ENCODE peak calls at places on chromosomes 2 and 18, in four cellular contexts. One of them, this sample, is unnamed.

GRCh38 chr2:113406114-113406513 is 31.4 kb upstream of the ZNG1B start:
- DNase-seq in WERI-Rb-1: peak; percentile 82
- DNase-seq in epithelial cell of esophagus: no peak
- DNase-seq in GM06990: peak; percentile 36
- DNase-seq in this sample: peak; percentile 54

GRCh38 chr2:205650450-205650849 is 31.9 kb upstream of the NRP2 start:
- DNase-seq in WERI-Rb-1: no peak
- DNase-seq in epithelial cell of esophagus: peak; percentile 89
- DNase-seq in GM06990: no peak
- DNase-seq in this sample: no peak

GRCh38 chr18:56382541-56382940 is 255.9 kb downstream of the TXNL1 start:
- DNase-seq in WERI-Rb-1: no peak
- DNase-seq in epithelial cell of esophagus: no peak
- DNase-seq in GM06990: no peak
- DNase-seq in this sample: no peak

GRCh38 chr2:109370399-109370990 is 241.5 kb downstream of the SH3RF3 start:
- DNase-seq in WERI-Rb-1: no peak
- DNase-seq in epithelial cell of esophagus: no peak
- DNase-seq in GM06990: no peak
- DNase-seq in this sample: no peak

GRCh38 chr18:48627216-48627615 is 88.4 kb downstream of the CTIF start:
- DNase-seq in WERI-Rb-1: no peak
- DNase-seq in epithelial cell of esophagus: peak; percentile 56
- DNase-seq in GM06990: no peak
- DNase-seq in this sample: no peak

GRCh38 chr18:67776929-67777328 is 260.4 kb upstream of the DSEL start:
- DNase-seq in WERI-Rb-1: no peak
- DNase-seq in epithelial cell of esophagus: peak; percentile 46
- DNase-seq in GM06990: no peak
- DNase-seq in this sample: no peak

GRCh38 chr2:36544638-36545338 is 53.2 kb downstream of the FEZ2 start:
- DNase-seq in WERI-Rb-1: no peak
- DNase-seq in epithelial cell of esophagus: peak; percentile 11
- DNase-seq in GM06990: no peak
- DNase-seq in this sample: no peak

GRCh38 chr2:238290079-238290478 is 1.7 kb upstream of the PER2 start:
- DNase-seq in WERI-Rb-1: peak; percentile 38
- DNase-seq in epithelial cell of esophagus: peak; percentile 100
- DNase-seq in GM06990: no peak
- DNase-seq in this sample: peak; percentile 50

GRCh38 chr2:123993728-123994323 is 31.3 kb upstream of the CNTNAP5 start:
- DNase-seq in WERI-Rb-1: peak; percentile 40
- DNase-seq in epithelial cell of esophagus: peak; percentile 55
- DNase-seq in GM06990: no peak
- DNase-seq in this sample: peak; percentile 26

GRCh38 chr2:204611764-204612163 is 66.5 kb downstream of the PARD3B start:
- DNase-seq in WERI-Rb-1: no peak
- DNase-seq in epithelial cell of esophagus: no peak
- DNase-seq in GM06990: no peak
- DNase-seq in this sample: no peak

GRCh38 chr18:28999711-29000110 is 822.8 kb upstream of the CDH2 start:
- DNase-seq in WERI-Rb-1: no peak
- DNase-seq in epithelial cell of esophagus: no peak
- DNase-seq in GM06990: no peak
- DNase-seq in this sample: no peak

GRCh38 chr18:28995319-28995718 is 818.4 kb upstream of the CDH2 start:
- DNase-seq in WERI-Rb-1: peak; percentile 10
- DNase-seq in epithelial cell of esophagus: peak; percentile 29
- DNase-seq in GM06990: no peak
- DNase-seq in this sample: no peak
- TF ChIP-seq CTCF in WERI-Rb-1: no peak
- TF ChIP-seq CTCF in epithelial cell of esophagus: peak; percentile 51
- TF ChIP-seq CTCF in GM06990: no peak
- TF ChIP-seq CTCF in this sample: no peak

GRCh38 chr2:68357608-68358337 is 7.3 kb upstream of the PLEK start:
- DNase-seq in WERI-Rb-1: peak; percentile 77
- DNase-seq in epithelial cell of esophagus: peak; percentile 74
- DNase-seq in GM06990: no peak
- DNase-seq in this sample: peak; percentile 78
- TF ChIP-seq CTCF in WERI-Rb-1: peak; percentile 91
- TF ChIP-seq CTCF in epithelial cell of esophagus: peak; percentile 52
- TF ChIP-seq CTCF in GM06990: peak; percentile 70
- TF ChIP-seq CTCF in this sample: peak; percentile 69

GRCh38 chr2:75710577-75711253 is at the start of gene GCFC2:
- DNase-seq in WERI-Rb-1: peak; percentile 93
- DNase-seq in epithelial cell of esophagus: peak; percentile 87
- DNase-seq in GM06990: peak; percentile 93
- DNase-seq in this sample: peak; percentile 95
- TF ChIP-seq CTCF in WERI-Rb-1: peak; percentile 53
- TF ChIP-seq CTCF in epithelial cell of esophagus: peak; percentile 29
- TF ChIP-seq CTCF in GM06990: peak; percentile 41
- TF ChIP-seq CTCF in this sample: peak; percentile 48

GRCh38 chr2:222903234-222904220 is 42.7 kb downstream of the ACSL3 start:
- DNase-seq in WERI-Rb-1: peak; percentile 25
- DNase-seq in epithelial cell of esophagus: peak; percentile 65
- DNase-seq in GM06990: no peak
- DNase-seq in this sample: peak; percentile 69

GRCh38 chr2:222909276-222909675 is 48.4 kb downstream of the ACSL3 start:
- DNase-seq in WERI-Rb-1: no peak
- DNase-seq in epithelial cell of esophagus: no peak
- DNase-seq in GM06990: no peak
- DNase-seq in this sample: no peak

GRCh38 chr2:222907790-222908431 is 47.1 kb downstream of the ACSL3 start:
- DNase-seq in WERI-Rb-1: no peak
- DNase-seq in epithelial cell of esophagus: no peak
- DNase-seq in GM06990: no peak
- DNase-seq in this sample: no peak

GRCh38 chr2:222904557-222905258 is 43.9 kb downstream of the ACSL3 start:
- DNase-seq in WERI-Rb-1: no peak
- DNase-seq in epithelial cell of esophagus: peak; percentile 32
- DNase-seq in GM06990: no peak
- DNase-seq in this sample: no peak

DNA sequence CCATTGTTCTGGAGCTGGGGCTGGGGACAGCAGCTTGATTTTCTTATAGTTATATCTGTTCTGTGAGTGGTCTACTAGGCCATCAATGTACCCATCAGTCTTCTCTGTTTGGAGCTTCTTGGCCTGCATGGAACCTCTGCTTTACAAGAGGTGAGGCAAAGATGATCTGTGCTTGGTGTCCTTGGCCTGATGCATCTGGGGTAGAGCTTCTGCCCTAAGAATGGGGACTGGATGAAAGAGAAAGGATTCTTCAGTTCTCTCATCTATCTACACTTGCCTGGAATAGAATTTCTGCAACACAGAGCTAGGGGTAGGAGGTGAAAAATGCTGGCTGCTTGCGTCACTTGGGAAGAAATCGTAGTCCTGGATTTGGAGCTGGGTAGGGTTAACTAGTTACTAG is 46.2 kb downstream of the ACSL3 start:
- DNase-seq in WERI-Rb-1: no peak
- DNase-seq in epithelial cell of esophagus: no peak
- DNase-seq in GM06990: no peak
- DNase-seq in this sample: no peak
- TF ChIP-seq CTCF in WERI-Rb-1: no peak
- TF ChIP-seq CTCF in epithelial cell of esophagus: no peak
- TF ChIP-seq CTCF in GM06990: no peak
- TF ChIP-seq CTCF in this sample: no peak

DNA sequence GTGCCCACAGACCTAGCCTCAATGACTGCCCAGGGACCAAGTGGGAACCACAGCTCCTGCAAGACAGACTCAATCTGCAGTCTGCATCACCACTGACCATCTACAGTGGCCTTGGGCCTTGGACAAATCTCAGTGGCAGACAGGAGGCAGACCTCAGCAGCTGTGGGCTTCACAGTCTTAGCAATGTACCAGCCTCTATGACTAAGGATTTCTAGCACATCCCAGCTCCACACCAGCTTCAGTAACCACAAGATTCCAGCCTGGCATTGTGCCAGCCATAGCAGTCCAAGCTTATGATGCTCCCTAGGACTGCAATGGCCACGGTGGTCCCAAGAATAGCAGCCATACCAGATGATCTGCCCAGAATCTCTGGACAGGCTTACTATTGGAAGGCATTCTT is 19.6 kb upstream of the WDR75 start:
- DNase-seq in WERI-Rb-1: no peak
- DNase-seq in epithelial cell of esophagus: peak; percentile 65
- DNase-seq in GM06990: no peak
- DNase-seq in this sample: no peak
- TF ChIP-seq CTCF in WERI-Rb-1: no peak
- TF ChIP-seq CTCF in epithelial cell of esophagus: no peak
- TF ChIP-seq CTCF in GM06990: no peak
- TF ChIP-seq CTCF in this sample: no peak

GRCh38 chr18:3885209-3885792 is 435.3 kb downstream of the TGIF1 start:
- DNase-seq in WERI-Rb-1: no peak
- DNase-seq in epithelial cell of esophagus: no peak
- DNase-seq in GM06990: no peak
- DNase-seq in this sample: peak; percentile 26
- TF ChIP-seq CTCF in WERI-Rb-1: peak; percentile 21
- TF ChIP-seq CTCF in epithelial cell of esophagus: no peak
- TF ChIP-seq CTCF in GM06990: peak; percentile 18
- TF ChIP-seq CTCF in this sample: peak; percentile 21

GRCh38 chr2:178197791-178198190 is 3.5 kb downstream of the OSBPL6 start:
- DNase-seq in WERI-Rb-1: no peak
- DNase-seq in epithelial cell of esophagus: no peak
- DNase-seq in GM06990: no peak
- DNase-seq in this sample: no peak

GRCh38 chr2:178195390-178196166 is 1.3 kb downstream of the OSBPL6 start:
- DNase-seq in WERI-Rb-1: peak; percentile 80
- DNase-seq in epithelial cell of esophagus: no peak
- DNase-seq in GM06990: no peak
- DNase-seq in this sample: no peak

GRCh38 chr2:178193496-178193822 is 853 bp upstream of the OSBPL6 start:
- DNase-seq in WERI-Rb-1: no peak
- DNase-seq in epithelial cell of esophagus: no peak
- DNase-seq in GM06990: no peak
- DNase-seq in this sample: no peak

GRCh38 chr2:178193823-178194599 is at the start of gene OSBPL6:
- DNase-seq in WERI-Rb-1: peak; percentile 83
- DNase-seq in epithelial cell of esophagus: peak; percentile 93
- DNase-seq in GM06990: peak; percentile 82
- DNase-seq in this sample: peak; percentile 82

DNA sequence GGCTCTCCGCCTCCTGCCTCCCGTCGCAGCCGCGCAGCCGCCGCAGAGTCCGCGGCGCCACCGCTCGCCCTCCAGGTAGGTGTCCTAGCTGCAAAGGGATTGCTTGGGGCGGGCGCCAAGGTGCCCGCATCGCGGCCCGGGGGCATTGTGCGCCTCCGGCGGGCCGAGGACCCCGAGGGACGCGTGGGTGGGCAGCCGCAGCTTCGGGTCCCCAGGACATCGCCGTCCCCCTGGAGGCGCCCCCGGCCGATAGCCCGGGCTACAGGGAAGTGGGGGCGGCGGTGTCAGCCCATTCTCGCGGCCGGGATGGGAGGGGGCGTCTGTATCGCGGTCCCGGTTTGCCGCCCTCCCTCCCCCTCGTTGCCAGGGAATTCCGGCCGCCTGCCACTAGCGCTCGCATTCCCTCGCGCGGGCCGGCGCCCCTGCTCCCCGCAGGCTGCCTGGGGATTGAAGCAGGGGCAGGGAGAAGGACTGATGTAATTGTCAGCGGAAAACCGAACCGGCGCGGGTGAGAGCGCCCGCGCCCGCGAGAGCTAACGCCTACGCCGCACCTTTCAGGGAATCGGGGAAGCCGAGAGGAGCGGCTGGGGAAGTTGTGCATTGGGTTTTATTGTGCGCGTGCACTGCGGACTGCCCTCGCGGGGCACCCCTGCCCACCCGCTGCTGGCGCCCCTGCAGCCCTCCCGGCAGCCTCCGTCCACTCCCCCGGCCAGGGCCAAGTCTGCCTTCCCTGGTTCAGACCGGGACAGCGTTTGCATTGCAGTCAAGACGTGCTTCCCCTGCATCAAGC is 483 bp downstream of the OSBPL6 start:
- DNase-seq in WERI-Rb-1: peak; percentile 48
- DNase-seq in epithelial cell of esophagus: peak; percentile 67
- DNase-seq in GM06990: peak; percentile 26
- DNase-seq in this sample: peak; percentile 7
- TF ChIP-seq CTCF in WERI-Rb-1: no peak
- TF ChIP-seq CTCF in epithelial cell of esophagus: no peak
- TF ChIP-seq CTCF in GM06990: no peak
- TF ChIP-seq CTCF in this sample: no peak

GRCh38 chr2:145016711-145017110 is 496.8 kb upstream of the ZEB2 start:
- DNase-seq in WERI-Rb-1: no peak
- DNase-seq in epithelial cell of esophagus: no peak
- DNase-seq in GM06990: no peak
- DNase-seq in this sample: no peak
- TF ChIP-seq CTCF in WERI-Rb-1: no peak
- TF ChIP-seq CTCF in epithelial cell of esophagus: no peak
- TF ChIP-seq CTCF in GM06990: no peak
- TF ChIP-seq CTCF in this sample: no peak

GRCh38 chr18:3297025-3297984 is 35.4 kb downstream of the MYL12B start:
- DNase-seq in WERI-Rb-1: peak; percentile 95
- DNase-seq in epithelial cell of esophagus: peak; percentile 95
- DNase-seq in GM06990: peak; percentile 74
- DNase-seq in this sample: peak; percentile 95
- TF ChIP-seq CTCF in WERI-Rb-1: peak; percentile 93
- TF ChIP-seq CTCF in epithelial cell of esophagus: peak; percentile 85
- TF ChIP-seq CTCF in GM06990: peak; percentile 96
- TF ChIP-seq CTCF in this sample: peak; percentile 98

GRCh38 chr2:178521304-178522150 is 41.3 kb downstream of the PLEKHA3 start:
- DNase-seq in WERI-Rb-1: no peak
- DNase-seq in epithelial cell of esophagus: no peak
- DNase-seq in GM06990: no peak
- DNase-seq in this sample: no peak

GRCh38 chr2:178527592-178527991 is 47.3 kb downstream of the PLEKHA3 start:
- DNase-seq in WERI-Rb-1: no peak
- DNase-seq in epithelial cell of esophagus: no peak
- DNase-seq in GM06990: no peak
- DNase-seq in this sample: no peak

GRCh38 chr2:178526256-178526655 is 46.0 kb downstream of the PLEKHA3 start:
- DNase-seq in WERI-Rb-1: no peak
- DNase-seq in epithelial cell of esophagus: no peak
- DNase-seq in GM06990: no peak
- DNase-seq in this sample: no peak

GRCh38 chr2:178523596-178524134 is 43.4 kb downstream of the PLEKHA3 start:
- DNase-seq in WERI-Rb-1: no peak
- DNase-seq in epithelial cell of esophagus: peak; percentile 1
- DNase-seq in GM06990: no peak
- DNase-seq in this sample: no peak

DNA sequence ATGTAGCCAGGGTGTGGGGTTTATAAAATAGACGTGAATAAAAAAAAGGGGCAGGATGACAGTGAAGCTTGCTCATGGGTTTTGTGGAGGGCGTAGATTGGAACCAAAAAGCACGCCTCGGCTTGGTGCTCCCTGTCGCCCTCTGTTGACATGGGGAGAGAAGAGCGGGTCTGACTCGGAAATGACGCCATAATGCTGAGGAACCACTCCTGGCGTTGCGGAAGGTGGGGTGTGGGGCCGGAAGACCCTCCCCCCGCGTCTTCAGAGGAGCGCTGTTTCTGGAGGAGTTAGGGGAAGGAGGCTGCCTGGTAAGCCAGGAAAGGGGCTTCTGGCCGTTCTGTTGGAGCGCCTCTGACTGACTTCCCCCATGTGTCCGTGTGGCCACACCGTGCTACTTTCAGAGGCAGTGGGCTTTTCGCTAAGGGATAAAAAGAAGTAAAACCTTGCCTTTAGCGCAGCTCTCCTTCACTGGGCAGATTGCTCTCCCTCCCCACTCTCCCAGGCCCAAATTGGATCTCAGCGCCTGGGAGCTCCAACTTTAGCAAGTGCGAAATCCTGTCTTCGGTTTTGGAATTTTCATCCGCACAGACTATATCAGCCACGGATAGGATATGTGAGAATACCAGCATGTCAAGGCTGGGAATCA is 42.8 kb downstream of the PLEKHA3 start:
- DNase-seq in WERI-Rb-1: no peak
- DNase-seq in epithelial cell of esophagus: peak; percentile 86
- DNase-seq in GM06990: peak; percentile 78
- DNase-seq in this sample: peak; percentile 89
- TF ChIP-seq CTCF in WERI-Rb-1: peak; percentile 65
- TF ChIP-seq CTCF in epithelial cell of esophagus: peak; percentile 86
- TF ChIP-seq CTCF in GM06990: peak; percentile 87
- TF ChIP-seq CTCF in this sample: peak; percentile 91

This sample was measured in GM12865.